ENCODE peak calls at places on chromosomes 12 and 14, in ten cellular contexts. One of them, this sample, is unnamed. For H3K36me3 and H3K27me3, the result is how much of the 10 kb centered on the place peaks cover.

GRCh38 chr12:18718462-18718861 is 19.4 kb downstream of the PLCZ1 start:
- DNase-seq in K562: no peak
- DNase-seq in aorta: no peak
- DNase-seq in body of pancreas: no peak
- DNase-seq in spleen: no peak
- DNase-seq in SK-N-SH: no peak
- DNase-seq in cardiac muscle cell: no peak
- DNase-seq in small intestine: no peak
- DNase-seq in WERI-Rb-1: no peak
- DNase-seq in neuronal stem cell: no peak
- DNase-seq in this sample: no peak

GRCh38 chr12:10171954-10172353 is at the start of gene OLR1:
- DNase-seq in K562: no peak
- DNase-seq in aorta: no peak
- DNase-seq in body of pancreas: no peak
- DNase-seq in spleen: no peak
- DNase-seq in SK-N-SH: no peak
- DNase-seq in cardiac muscle cell: no peak
- DNase-seq in small intestine: no peak
- DNase-seq in WERI-Rb-1: no peak
- DNase-seq in neuronal stem cell: no peak
- DNase-seq in this sample: no peak

GRCh38 chr12:96238336-96239031 is 44.3 kb downstream of the ELK3 start:
- DNase-seq in K562: no peak
- DNase-seq in aorta: no peak
- DNase-seq in body of pancreas: no peak
- DNase-seq in spleen: peak
- DNase-seq in SK-N-SH: no peak
- DNase-seq in cardiac muscle cell: no peak
- DNase-seq in small intestine: no peak
- DNase-seq in WERI-Rb-1: no peak
- DNase-seq in neuronal stem cell: no peak
- DNase-seq in this sample: no peak

GRCh38 chr14:51386983-51387730 is 147.1 kb downstream of the TMX1 start:
- DNase-seq in K562: no peak
- DNase-seq in aorta: no peak
- DNase-seq in body of pancreas: no peak
- DNase-seq in spleen: no peak
- DNase-seq in SK-N-SH: no peak
- DNase-seq in cardiac muscle cell: peak
- DNase-seq in small intestine: no peak
- DNase-seq in WERI-Rb-1: no peak
- DNase-seq in neuronal stem cell: no peak
- DNase-seq in this sample: no peak

GRCh38 chr12:19312637-19313036 is 126.7 kb upstream of the AEBP2 start:
- DNase-seq in K562: no peak
- DNase-seq in aorta: no peak
- DNase-seq in body of pancreas: no peak
- DNase-seq in spleen: no peak
- DNase-seq in SK-N-SH: no peak
- DNase-seq in cardiac muscle cell: no peak
- DNase-seq in small intestine: no peak
- DNase-seq in WERI-Rb-1: no peak
- DNase-seq in neuronal stem cell: no peak
- DNase-seq in this sample: no peak

GRCh38 chr14:68507544-68508081 is 285.3 kb downstream of the ZFP36L1 start:
- DNase-seq in K562: no peak
- DNase-seq in aorta: no peak
- DNase-seq in body of pancreas: no peak
- DNase-seq in spleen: no peak
- DNase-seq in SK-N-SH: no peak
- DNase-seq in cardiac muscle cell: no peak
- DNase-seq in small intestine: peak
- DNase-seq in WERI-Rb-1: no peak
- DNase-seq in neuronal stem cell: no peak
- DNase-seq in this sample: no peak

GRCh38 chr14:24095196-24096068 is 1.3 kb downstream of the PCK2 start:
- DNase-seq in K562: peak
- DNase-seq in aorta: peak
- DNase-seq in body of pancreas: peak
- DNase-seq in spleen: peak
- DNase-seq in SK-N-SH: peak
- DNase-seq in cardiac muscle cell: peak
- DNase-seq in small intestine: peak
- DNase-seq in WERI-Rb-1: peak
- DNase-seq in neuronal stem cell: no peak
- DNase-seq in this sample: peak

GRCh38 chr14:92253381-92253894 is 69.5 kb upstream of the SLC24A4 start:
- DNase-seq in K562: no peak
- DNase-seq in aorta: no peak
- DNase-seq in body of pancreas: peak
- DNase-seq in spleen: no peak
- DNase-seq in SK-N-SH: no peak
- DNase-seq in cardiac muscle cell: no peak
- DNase-seq in small intestine: no peak
- DNase-seq in WERI-Rb-1: peak
- DNase-seq in neuronal stem cell: no peak
- DNase-seq in this sample: peak

GRCh38 chr14:22544881-22545420 is 44.1 kb downstream of the DAD1 start:
- DNase-seq in K562: no peak
- DNase-seq in aorta: no peak
- DNase-seq in body of pancreas: no peak
- DNase-seq in spleen: no peak
- DNase-seq in SK-N-SH: no peak
- DNase-seq in cardiac muscle cell: no peak
- DNase-seq in small intestine: no peak
- DNase-seq in WERI-Rb-1: no peak
- DNase-seq in neuronal stem cell: no peak
- DNase-seq in this sample: no peak

GRCh38 chr14:104100171-104101085 is 14.9 kb downstream of the ASPG start:
- DNase-seq in K562: no peak
- DNase-seq in aorta: peak
- DNase-seq in body of pancreas: no peak
- DNase-seq in spleen: peak
- DNase-seq in SK-N-SH: no peak
- DNase-seq in cardiac muscle cell: no peak
- DNase-seq in small intestine: no peak
- DNase-seq in WERI-Rb-1: no peak
- DNase-seq in neuronal stem cell: no peak
- DNase-seq in this sample: no peak

GRCh38 chr12:96399081-96399918 is 939 bp downstream of the CDK17 start:
- DNase-seq in K562: peak
- DNase-seq in aorta: peak
- DNase-seq in body of pancreas: peak
- DNase-seq in spleen: peak
- DNase-seq in SK-N-SH: peak
- DNase-seq in cardiac muscle cell: peak
- DNase-seq in small intestine: peak
- DNase-seq in WERI-Rb-1: peak
- DNase-seq in neuronal stem cell: peak
- DNase-seq in this sample: peak

GRCh38 chr12:39682689-39683477 is 63.3 kb upstream of the ABCD2 start:
- DNase-seq in K562: no peak
- DNase-seq in aorta: no peak
- DNase-seq in body of pancreas: no peak
- DNase-seq in spleen: no peak
- DNase-seq in SK-N-SH: no peak
- DNase-seq in cardiac muscle cell: no peak
- DNase-seq in small intestine: peak
- DNase-seq in WERI-Rb-1: no peak
- DNase-seq in neuronal stem cell: no peak
- DNase-seq in this sample: no peak

GRCh38 chr14:72876021-72876709 is 17.7 kb downstream of the DPF3 start:
- DNase-seq in K562: no peak
- DNase-seq in aorta: no peak
- DNase-seq in body of pancreas: no peak
- DNase-seq in spleen: no peak
- DNase-seq in SK-N-SH: no peak
- DNase-seq in cardiac muscle cell: no peak
- DNase-seq in small intestine: no peak
- DNase-seq in WERI-Rb-1: no peak
- DNase-seq in neuronal stem cell: no peak
- DNase-seq in this sample: no peak

GRCh38 chr12:72236071-72236705 is 36.0 kb upstream of the TRHDE start:
- DNase-seq in K562: no peak
- DNase-seq in aorta: no peak
- DNase-seq in body of pancreas: no peak
- DNase-seq in spleen: no peak
- DNase-seq in SK-N-SH: no peak
- DNase-seq in cardiac muscle cell: no peak
- DNase-seq in small intestine: no peak
- DNase-seq in WERI-Rb-1: no peak
- DNase-seq in neuronal stem cell: no peak
- DNase-seq in this sample: no peak

GRCh38 chr12:64459388-64460024 is 7.6 kb downstream of the TBK1 start:
- DNase-seq in K562: no peak
- DNase-seq in aorta: no peak
- DNase-seq in body of pancreas: no peak
- DNase-seq in spleen: peak
- DNase-seq in SK-N-SH: no peak
- DNase-seq in cardiac muscle cell: no peak
- DNase-seq in small intestine: peak
- DNase-seq in WERI-Rb-1: no peak
- DNase-seq in neuronal stem cell: no peak
- DNase-seq in this sample: no peak

GRCh38 chr12:64457466-64457865 is 5.5 kb downstream of the TBK1 start:
- DNase-seq in K562: no peak
- DNase-seq in aorta: no peak
- DNase-seq in body of pancreas: no peak
- DNase-seq in spleen: no peak
- DNase-seq in SK-N-SH: no peak
- DNase-seq in cardiac muscle cell: no peak
- DNase-seq in small intestine: no peak
- DNase-seq in WERI-Rb-1: no peak
- DNase-seq in neuronal stem cell: no peak
- DNase-seq in this sample: no peak

GRCh38 chr12:64456119-64456518 is 4.2 kb downstream of the TBK1 start:
- DNase-seq in K562: no peak
- DNase-seq in aorta: no peak
- DNase-seq in body of pancreas: no peak
- DNase-seq in spleen: no peak
- DNase-seq in SK-N-SH: no peak
- DNase-seq in cardiac muscle cell: no peak
- DNase-seq in small intestine: no peak
- DNase-seq in WERI-Rb-1: no peak
- DNase-seq in neuronal stem cell: no peak
- DNase-seq in this sample: no peak

GRCh38 chr12:64457036-64457435 is 5.1 kb downstream of the TBK1 start:
- DNase-seq in K562: peak
- DNase-seq in aorta: no peak
- DNase-seq in body of pancreas: no peak
- DNase-seq in spleen: no peak
- DNase-seq in SK-N-SH: no peak
- DNase-seq in cardiac muscle cell: peak
- DNase-seq in small intestine: peak
- DNase-seq in WERI-Rb-1: no peak
- DNase-seq in neuronal stem cell: no peak
- DNase-seq in this sample: no peak

DNA sequence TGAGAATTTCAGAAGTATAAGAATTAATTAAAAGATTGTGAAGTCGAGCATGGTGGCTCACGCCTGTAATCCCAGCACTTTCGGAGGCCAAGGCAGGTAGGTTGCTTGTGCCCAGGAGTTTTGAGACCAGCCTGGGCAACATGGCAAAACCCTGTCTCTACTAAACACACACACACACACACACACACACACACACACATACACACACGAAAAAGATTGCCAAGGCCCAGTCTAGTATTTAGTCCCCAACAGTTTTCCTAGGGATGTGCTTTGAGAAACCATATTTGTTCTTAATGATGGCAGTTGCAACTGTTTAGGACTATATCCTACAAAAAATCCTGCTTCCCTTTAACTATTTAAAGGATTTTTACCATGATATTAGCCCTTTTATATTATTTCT is 6.0 kb downstream of the TBK1 start:
- DNase-seq in K562: no peak
- DNase-seq in aorta: no peak
- DNase-seq in body of pancreas: no peak
- DNase-seq in spleen: no peak
- DNase-seq in SK-N-SH: no peak
- DNase-seq in cardiac muscle cell: no peak
- DNase-seq in small intestine: no peak
- DNase-seq in WERI-Rb-1: no peak
- DNase-seq in neuronal stem cell: no peak
- DNase-seq in this sample: no peak
- H3K36me3 ChIP-seq in K562: half or more
- H3K36me3 ChIP-seq in aorta: under half
- H3K36me3 ChIP-seq in body of pancreas: under half
- H3K36me3 ChIP-seq in spleen: under half
- H3K36me3 ChIP-seq in SK-N-SH: under half
- H3K36me3 ChIP-seq in cardiac muscle cell: under half
- H3K36me3 ChIP-seq in small intestine: under half
- H3K36me3 ChIP-seq in WERI-Rb-1: under half
- H3K36me3 ChIP-seq in neuronal stem cell: half or more
- H3K36me3 ChIP-seq in this sample: under half

DNA sequence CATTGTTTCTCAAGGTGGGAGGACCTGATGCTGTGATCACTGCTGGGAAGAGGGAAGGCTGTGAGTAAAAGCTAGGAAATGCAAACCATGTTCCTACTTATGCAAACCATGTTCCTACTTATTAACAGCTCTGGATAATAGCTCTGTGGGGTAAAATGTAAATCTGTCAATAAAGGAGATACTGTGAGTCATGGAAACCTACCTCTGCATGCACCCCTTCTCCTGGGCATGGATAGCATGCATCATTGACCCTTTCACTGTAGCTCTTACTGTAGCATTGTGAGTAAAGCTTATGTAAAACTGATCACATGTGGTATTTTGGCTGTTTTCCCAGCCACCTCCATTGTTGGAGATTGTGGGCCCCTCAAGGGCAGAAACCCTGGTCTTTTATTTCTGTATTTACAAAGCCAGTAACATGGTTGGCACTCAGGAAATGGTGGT is 253.7 kb downstream of the GRIN2B start:
- DNase-seq in K562: no peak
- DNase-seq in aorta: no peak
- DNase-seq in body of pancreas: no peak
- DNase-seq in spleen: no peak
- DNase-seq in SK-N-SH: no peak
- DNase-seq in cardiac muscle cell: no peak
- DNase-seq in small intestine: no peak
- DNase-seq in WERI-Rb-1: no peak
- DNase-seq in neuronal stem cell: no peak
- DNase-seq in this sample: no peak
- H3K4me3 ChIP-seq in K562: no peak
- H3K4me3 ChIP-seq in aorta: no peak
- H3K4me3 ChIP-seq in body of pancreas: no peak
- H3K4me3 ChIP-seq in spleen: no peak
- H3K4me3 ChIP-seq in SK-N-SH: no peak
- H3K4me3 ChIP-seq in cardiac muscle cell: no peak
- H3K4me3 ChIP-seq in small intestine: no peak
- H3K4me3 ChIP-seq in WERI-Rb-1: no peak
- H3K4me3 ChIP-seq in neuronal stem cell: no peak
- H3K4me3 ChIP-seq in this sample: no peak

GRCh38 chr14:56854325-56854724 is 44.0 kb upstream of the OTX2 start:
- DNase-seq in K562: no peak
- DNase-seq in aorta: no peak
- DNase-seq in body of pancreas: no peak
- DNase-seq in spleen: no peak
- DNase-seq in SK-N-SH: no peak
- DNase-seq in cardiac muscle cell: no peak
- DNase-seq in small intestine: peak
- DNase-seq in WERI-Rb-1: no peak
- DNase-seq in neuronal stem cell: no peak
- DNase-seq in this sample: no peak
- H3K27me3 ChIP-seq in K562: under half
- H3K27me3 ChIP-seq in aorta: under half
- H3K27me3 ChIP-seq in body of pancreas: under half
- H3K27me3 ChIP-seq in spleen: under half
- H3K27me3 ChIP-seq in SK-N-SH: under half
- H3K27me3 ChIP-seq in cardiac muscle cell: under half
- H3K27me3 ChIP-seq in small intestine: under half
- H3K27me3 ChIP-seq in WERI-Rb-1: under half
- H3K27me3 ChIP-seq in neuronal stem cell: under half
- H3K27me3 ChIP-seq in this sample: half or more

GRCh38 chr12:11685716-11686115 is 36.2 kb downstream of the ETV6 start:
- DNase-seq in K562: no peak
- DNase-seq in aorta: no peak
- DNase-seq in body of pancreas: no peak
- DNase-seq in spleen: no peak
- DNase-seq in SK-N-SH: no peak
- DNase-seq in cardiac muscle cell: no peak
- DNase-seq in small intestine: no peak
- DNase-seq in WERI-Rb-1: no peak
- DNase-seq in neuronal stem cell: no peak
- DNase-seq in this sample: no peak
- H3K36me3 ChIP-seq in K562: under half
- H3K36me3 ChIP-seq in aorta: under half
- H3K36me3 ChIP-seq in body of pancreas: under half
- H3K36me3 ChIP-seq in spleen: under half
- H3K36me3 ChIP-seq in SK-N-SH: under half
- H3K36me3 ChIP-seq in cardiac muscle cell: under half
- H3K36me3 ChIP-seq in small intestine: under half
- H3K36me3 ChIP-seq in WERI-Rb-1: under half
- H3K36me3 ChIP-seq in neuronal stem cell: under half
- H3K36me3 ChIP-seq in this sample: under half

This sample was measured in H7.